ENCODE peak calls at places on chromosome 7, in six cellular contexts. Z is MG63, P is GM23248, T is IMR-90, N is breast epithelium, I is sigmoid colon. F is an unnamed sample.

GRCh38 chr7:78370931-78371330 is 572.4 kb downstream of the PHTF2 start:
- DNase-seq in Z (no peak), T (no peak), N (no peak), P (no peak), I (no peak), F (no peak)

GRCh38 chr7:80833289-80834104 is 85.4 kb downstream of the SEMA3C start:
- DNase-seq in N (no peak), I (no peak), Z (no peak), P (peak; percentile 77), T (peak; percentile 75), F (no peak)

GRCh38 chr7:31104361-31105255 is 52.5 kb downstream of the ADCYAP1R1 start:
- DNase-seq in N (no peak), I (no peak), P (no peak), T (no peak), Z (peak; percentile 14), F (no peak)

GRCh38 chr7:157559596-157560257 is 222.9 kb downstream of the DNAJB6 start:
- DNase-seq in N (no peak), Z (no peak), T (no peak), P (no peak), I (peak; percentile 49), F (no peak)

GRCh38 chr7:1669954-1670893 is at the start of gene ELFN1:
- DNase-seq in Z (no peak), N (no peak), I (peak; percentile 40), P (peak; percentile 49), T (peak; percentile 36), F (no peak)

GRCh38 chr7:158065340-158065739 is 522.3 kb downstream of the PTPRN2 start:
- DNase-seq in I (peak; percentile 39), N (no peak), T (no peak), P (no peak), Z (no peak), F (no peak)

GRCh38 chr7:145031162-145031561 is 195.3 kb upstream of the TPK1 start:
- DNase-seq in N (no peak), T (no peak), P (no peak), Z (peak; percentile 1), I (no peak), F (no peak)

GRCh38 chr7:30135551-30136271 is 925 bp downstream of the MTURN start:
- DNase-seq in T (peak; percentile 62), N (peak; percentile 50), I (peak; percentile 81), P (peak; percentile 81), Z (peak; percentile 58), F (peak; percentile 43)

GRCh38 chr7:125316451-125316850 is 386.8 kb upstream of the POT1 start:
- DNase-seq in I (no peak), N (no peak), P (no peak), Z (peak; percentile 2), T (no peak), F (peak; percentile 67)

GRCh38 chr7:45229130-45229920 is 71.7 kb downstream of the RAMP3 start:
- DNase-seq in P (no peak), T (no peak), N (no peak), I (no peak), Z (no peak), F (no peak)

GRCh38 chr7:145848691-145849090 is 267.9 kb upstream of the CNTNAP2 start:
- DNase-seq in N (no peak), T (no peak), I (no peak), P (no peak), Z (no peak), F (peak; percentile 48)

GRCh38 chr7:15709978-15710377 is 23.5 kb upstream of the MEOX2 start:
- DNase-seq in I (no peak), Z (no peak), P (peak; percentile 24), N (no peak), T (no peak), F (no peak)

GRCh38 chr7:86733783-86734182 is 90.1 kb downstream of the GRM3 start:
- DNase-seq in T (peak; percentile 0), N (no peak), Z (peak; percentile 17), P (peak; percentile 27), I (no peak), F (no peak)

GRCh38 chr7:29877196-29877595 is 70.9 kb downstream of the WIPF3 start:
- DNase-seq in I (no peak), Z (no peak), T (no peak), P (peak; percentile 19), N (peak; percentile 61), F (no peak)

GRCh38 chr7:99714171-99714570 is 20.8 kb downstream of the CYP3A7 start:
- DNase-seq in N (no peak), I (no peak), P (no peak), Z (no peak), T (peak; percentile 11), F (no peak)

GRCh38 chr7:114554781-114555537 is 140.3 kb downstream of the FOXP2 start:
- DNase-seq in N (no peak), P (peak; percentile 86), I (no peak), T (peak; percentile 48), Z (no peak), F (no peak)

GRCh38 chr7:4461511-4461910 is 220.6 kb upstream of the FOXK1 start:
- DNase-seq in T (no peak), I (no peak), N (no peak), P (no peak), Z (no peak), F (no peak)

DNA sequence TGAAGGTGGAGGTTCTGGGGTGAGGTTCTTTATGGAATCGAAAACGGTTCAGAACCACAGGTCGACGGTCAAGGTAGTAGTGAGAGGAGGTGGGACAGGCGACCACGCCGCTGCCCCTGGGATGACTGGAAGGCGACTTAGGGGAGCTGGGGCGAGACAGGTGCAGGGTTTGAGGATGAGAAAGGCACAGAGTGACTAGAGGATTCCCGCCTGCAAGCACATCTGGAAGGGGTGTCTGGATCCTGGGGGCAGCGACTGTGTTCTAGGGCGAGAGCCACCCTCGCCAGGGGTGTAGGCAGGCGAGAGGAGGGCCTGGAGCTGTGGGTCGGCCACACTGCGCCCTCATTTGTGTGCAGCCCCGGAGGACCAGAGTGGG is 468 bp upstream of the IRF5 start:
- DNase-seq in I (peak; percentile 40), N (no peak), P (no peak), T (no peak), Z (no peak), F (no peak)
- H3K27me3 ChIP-seq in I (peaks cover 78% of the 10 kb centered on the region), N (no peaks in the 10 kb centered on the region), P (peaks cover 37% of the 10 kb centered on the region), T (peaks cover 87% of the 10 kb centered on the region), Z (no peaks in the 10 kb centered on the region), F (no peaks in the 10 kb centered on the region)

GRCh38 chr7:286278-286677 is 3.7 kb upstream of the FOXL3 start:
- DNase-seq in Z (no peak), T (no peak), N (no peak), P (no peak), I (peak; percentile 55), F (no peak)
- H3K27me3 ChIP-seq in Z (peaks cover 32% of the 10 kb centered on the region), T (peaks cover 61% of the 10 kb centered on the region), N (peaks cover 32% of the 10 kb centered on the region), P (peaks cover 45% of the 10 kb centered on the region), I (peaks cover 66% of the 10 kb centered on the region), F (no peaks in the 10 kb centered on the region)

GRCh38 chr7:156177396-156178055 is 365.3 kb upstream of the SHH start:
- DNase-seq in N (no peak), Z (no peak), P (no peak), I (no peak), T (no peak), F (peak; percentile 12)
- H3K27me3 ChIP-seq in N (peaks cover 4% of the 10 kb centered on the region), Z (no peaks in the 10 kb centered on the region), P (no peaks in the 10 kb centered on the region), I (peaks cover 4% of the 10 kb centered on the region), T (no peaks in the 10 kb centered on the region), F (no peaks in the 10 kb centered on the region)

DNA sequence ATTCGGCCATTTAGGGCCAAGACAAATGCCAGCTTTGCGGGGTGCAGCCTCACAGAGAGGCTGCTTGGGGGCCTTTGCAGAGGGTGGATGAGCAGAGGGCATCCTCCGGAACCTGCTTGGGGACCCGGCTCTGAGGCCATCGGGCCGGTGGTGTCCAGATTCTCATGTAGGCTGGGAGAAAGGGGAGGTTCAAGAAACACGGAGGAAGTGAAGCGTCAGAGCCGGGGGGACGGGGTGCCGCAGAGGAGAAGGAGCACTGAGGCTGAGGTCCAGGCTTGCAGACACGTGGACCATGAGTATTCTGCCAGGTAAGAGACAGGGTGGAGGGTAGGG is 150.7 kb upstream of the SHH start:
- DNase-seq in T (no peak), I (peak; percentile 42), N (no peak), Z (no peak), P (no peak), F (no peak)
- H3K27me3 ChIP-seq in T (no peaks in the 10 kb centered on the region), I (peaks cover 5% of the 10 kb centered on the region), N (no peaks in the 10 kb centered on the region), Z (no peaks in the 10 kb centered on the region), P (no peaks in the 10 kb centered on the region), F (no peaks in the 10 kb centered on the region)

GRCh38 chr7:95897557-95898183 is 125.3 kb downstream of the DYNC1I1 start:
- DNase-seq in T (no peak), Z (no peak), I (no peak), P (no peak), N (no peak), F (no peak)
- H3K27me3 ChIP-seq in T (no peaks in the 10 kb centered on the region), Z (no peaks in the 10 kb centered on the region), I (no peaks in the 10 kb centered on the region), P (no peaks in the 10 kb centered on the region), N (no peaks in the 10 kb centered on the region), F (no peaks in the 10 kb centered on the region)

DNA sequence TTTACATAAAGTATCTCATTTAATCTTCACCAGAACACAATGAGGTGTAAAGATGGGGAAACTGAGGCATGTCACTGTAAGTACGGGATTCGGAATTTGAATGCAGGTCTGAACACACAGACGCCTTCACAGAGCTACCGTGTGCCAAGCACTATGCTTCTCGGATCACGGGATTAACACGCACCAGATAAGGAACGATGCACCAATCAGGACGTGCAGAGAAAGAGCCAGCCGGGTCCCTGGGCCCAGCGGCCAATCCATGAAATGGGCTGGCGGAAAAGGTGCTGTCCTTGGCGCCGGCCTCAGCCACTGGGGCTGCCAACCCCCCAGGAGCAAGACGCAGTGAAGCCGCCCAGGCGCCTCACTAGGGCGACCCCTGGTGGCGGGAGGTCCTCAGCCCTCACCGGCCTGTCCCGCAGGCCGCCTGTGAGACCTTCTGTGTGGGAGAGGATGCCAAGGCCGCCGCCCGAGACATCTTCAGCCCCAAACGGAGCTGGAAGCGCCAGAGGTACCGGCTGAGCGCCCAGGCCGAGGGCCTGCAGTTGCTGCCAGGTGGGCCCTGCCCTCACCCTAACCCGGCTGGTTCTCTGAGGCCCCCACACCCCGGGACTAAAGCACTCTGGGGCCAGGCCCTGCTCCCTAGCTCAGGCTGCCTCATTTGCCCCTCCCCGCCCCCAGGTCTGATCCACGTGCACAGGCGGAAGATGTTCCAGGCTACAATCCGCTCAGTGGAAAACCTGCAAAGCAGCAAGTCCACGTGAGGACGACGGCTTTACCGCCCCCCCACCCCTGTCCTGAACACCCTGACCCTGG is 15.6 kb downstream of the ATG9B start:
- DNase-seq in Z (no peak), I (no peak), N (peak; percentile 27), T (no peak), P (peak; percentile 69), F (no peak)
- H3K27me3 ChIP-seq in Z (no peaks in the 10 kb centered on the region), I (peaks cover 47% of the 10 kb centered on the region), N (peaks cover 37% of the 10 kb centered on the region), T (peaks cover 15% of the 10 kb centered on the region), P (no peaks in the 10 kb centered on the region), F (no peaks in the 10 kb centered on the region)

GRCh38 chr7:155805826-155806095 is 6.5 kb downstream of the SHH start:
- DNase-seq in Z (no peak), I (no peak), P (no peak), T (no peak), N (no peak), F (no peak)

GRCh38 chr7:155803418-155804376 is 8.6 kb downstream of the SHH start:
- DNase-seq in Z (peak; percentile 26), T (no peak), I (no peak), P (peak; percentile 34), N (no peak), F (no peak)

GRCh38 chr7:155804897-155805825 is 7.1 kb downstream of the SHH start:
- DNase-seq in Z (peak; percentile 67), P (peak; percentile 84), I (no peak), N (no peak), T (peak; percentile 65), F (no peak)

GRCh38 chr7:155802906-155803417 is 9.3 kb downstream of the SHH start:
- DNase-seq in N (no peak), I (no peak), T (no peak), Z (no peak), P (no peak), F (no peak)

GRCh38 chr7:155804431-155804831 is 7.8 kb downstream of the SHH start:
- DNase-seq in P (no peak), Z (no peak), T (no peak), N (no peak), I (no peak), F (no peak)
- H3K27me3 ChIP-seq in P (peaks cover 70% of the 10 kb centered on the region), Z (peaks cover 5% of the 10 kb centered on the region), T (peaks cover 73% of the 10 kb centered on the region), N (peaks cover 93% of the 10 kb centered on the region), I (peaks cover 100% of the 10 kb centered on the region), F (no peaks in the 10 kb centered on the region)